ENCODE peak calls at places on chromosomes 13 and 19, in five cellular contexts. J is activated effector memory CD4-positive, alpha-beta T cell treated with Interleukin-2 at 50 U/mL for 16 hours; K is memory B cell; T is AG10803; D is mucosa of descending colon. Y is an unnamed sample.
A peak's percentile ranks its signal among the peaks of the same experiment; 100 is the strongest.

GRCh38 chr19:23516266-23516665 is 121.0 kb upstream of the ZNF91 start:
- DNase-seq in D (no peak), K (no peak), T (no peak), J (no peak), Y (no peak)

GRCh38 chr13:47092202-47092601 is 195.3 kb upstream of the HTR2A start:
- DNase-seq in D (no peak), T (no peak), J (no peak), K (no peak), Y (no peak)

GRCh38 chr13:100530645-100531044 is 57.9 kb downstream of the GGACT start:
- DNase-seq in T (no peak), D (no peak), K (no peak), J (no peak), Y (no peak)

GRCh38 chr19:2578391-2578826 is 102.5 kb downstream of the GADD45B start:
- DNase-seq in K (no peak), J (no peak), T (peak; percentile 92), D (peak; percentile 60), Y (no peak)

GRCh38 chr13:80048802-80049201 is 292.1 kb downstream of the SPRY2 start:
- DNase-seq in K (peak; percentile 12), J (no peak), T (peak; percentile 95), D (peak; percentile 57), Y (peak; percentile 11)

GRCh38 chr19:50633973-50634372 is 5.7 kb downstream of the SYT3 start:
- DNase-seq in J (no peak), K (no peak), D (no peak), T (no peak), Y (no peak)

GRCh38 chr13:28022848-28023518 is 34.5 kb upstream of the URAD start:
- DNase-seq in J (no peak), K (no peak), D (no peak), T (peak; percentile 28), Y (no peak)

GRCh38 chr19:5977222-5977784 is 637 bp downstream of the RANBP3 start:
- DNase-seq in T (no peak), J (no peak), K (no peak), D (no peak), Y (no peak)

GRCh38 chr19:41785653-41786052 is 10.7 kb upstream of the CEACAM3 start:
- DNase-seq in J (peak; percentile 47), D (peak; percentile 58), K (peak; percentile 58), T (peak; percentile 61), Y (peak; percentile 72)

GRCh38 chr13:113926951-113927660 is 46.8 kb downstream of the C13orf46 start:
- DNase-seq in D (no peak), T (peak; percentile 43), K (no peak), J (no peak), Y (no peak)

GRCh38 chr13:113567681-113568080 is 16.9 kb upstream of the TFDP1 start:
- DNase-seq in D (no peak), K (no peak), J (no peak), T (no peak), Y (no peak)

GRCh38 chr19:13255041-13255718 is 105.0 kb downstream of the IER2 start:
- DNase-seq in J (no peak), D (no peak), K (no peak), T (no peak), Y (no peak)

GRCh38 chr13:79776538-79776937 is 295.6 kb downstream of the NDFIP2 start:
- DNase-seq in K (no peak), J (no peak), D (peak; percentile 8), T (peak; percentile 34), Y (no peak)

GRCh38 chr19:13060233-13060963 is 42.3 kb downstream of the LYL1 start:
- DNase-seq in D (no peak), J (no peak), T (no peak), K (no peak), Y (no peak)

GRCh38 chr19:5358173-5358800 is 17.7 kb upstream of the PTPRS start:
- DNase-seq in K (no peak), T (peak; percentile 35), D (no peak), J (no peak), Y (no peak)

GRCh38 chr19:6476155-6476895 is 5.3 kb downstream of the DENND1C start:
- DNase-seq in K (peak; percentile 76), J (peak; percentile 35), D (peak; percentile 97), T (peak; percentile 12), Y (no peak)

GRCh38 chr13:114115191-114115671 is 17.2 kb downstream of the RASA3 start:
- DNase-seq in D (peak; percentile 74), T (peak; percentile 83), J (no peak), K (no peak), Y (no peak)

GRCh38 chr13:23020246-23020843 is 160.4 kb upstream of the SGCG start:
- DNase-seq in D (peak; percentile 73), J (peak; percentile 1), T (peak; percentile 55), K (no peak), Y (peak; percentile 11)

GRCh38 chr13:77448689-77449088 is 86.8 kb upstream of the SCEL start:
- DNase-seq in J (no peak), T (no peak), K (no peak), D (no peak), Y (no peak)

GRCh38 chr13:78593129-78593528 is 10.2 kb downstream of the POU4F1 start:
- DNase-seq in J (no peak), D (no peak), K (no peak), T (no peak), Y (no peak)

GRCh38 chr13:112783135-112783945 is 93.5 kb downstream of the ATP11A start:
- DNase-seq in T (peak; percentile 78), D (no peak), J (no peak), K (no peak), Y (no peak)

GRCh38 chr19:10699650-10700335 is 1.4 kb upstream of the QTRT1 start:
- DNase-seq in K (peak; percentile 64), D (peak; percentile 83), J (peak; percentile 38), T (peak; percentile 50), Y (no peak)

GRCh38 chr19:6056282-6056741 is 54.0 kb downstream of the RFX2 start:
- DNase-seq in T (no peak), K (no peak), J (no peak), D (peak; percentile 68), Y (no peak)

GRCh38 chr13:30340367-30341184 is 33.2 kb upstream of the KATNAL1 start:
- DNase-seq in K (no peak), D (peak; percentile 12), T (peak; percentile 99), J (no peak), Y (no peak)

GRCh38 chr19:47179643-47180310 is 49.1 kb downstream of the SAE1 start:
- DNase-seq in K (no peak), J (no peak), D (no peak), T (no peak), Y (no peak)

GRCh38 chr19:45782820-45783785 is 813 bp upstream of the DMPK start:
- DNase-seq in J (no peak), T (peak; percentile 78), D (no peak), K (no peak), Y (no peak)

GRCh38 chr19:33905473-33905936 is 108.8 kb downstream of the KCTD15 start:
- DNase-seq in T (no peak), D (peak; percentile 43), J (no peak), K (no peak), Y (no peak)

GRCh38 chr13:60753641-60754040 is 356.6 kb downstream of the TDRD3 start:
- DNase-seq in T (no peak), K (no peak), D (no peak), J (no peak), Y (no peak)